ENCODE peak calls at places on chromosome X, in four cellular contexts. K is fibroblast of mammary gland, B is BJ, G is thyroid gland. C is an unnamed sample.

GRCh38 chrX:20743054-20743453 is 476.3 kb upstream of the RPS6KA3 start:
- DNase-seq in K (no peak), B (no peak), G (no peak), C (no peak)

GRCh38 chrX:39909996-39910395 is 187.8 kb downstream of the BCOR start:
- DNase-seq in K (no peak), B (no peak), G (no peak), C (no peak)

GRCh38 chrX:15755091-15755490 is 17.0 kb downstream of the CA5B start:
- DNase-seq in K (no peak), B (no peak), G (no peak), C (no peak)

GRCh38 chrX:132953358-132953757 is 5.1 kb downstream of the HS6ST2 start:
- DNase-seq in K (no peak), B (no peak), G (no peak), C (no peak)

GRCh38 chrX:24305905-24306304 is 8.0 kb downstream of the SUPT20HL2 start:
- DNase-seq in K (no peak), B (no peak), G (peak; percentile 6), C (no peak)

GRCh38 chrX:133888941-133889340 is 96.5 kb downstream of the GPC3 start:
- DNase-seq in K (no peak), B (no peak), G (no peak), C (no peak)

GRCh38 chrX:23331701-23332100 is 2.9 kb upstream of the PTCHD1 start:
- DNase-seq in K (no peak), B (no peak), G (no peak), C (no peak)

GRCh38 chrX:1307626-1308340 is 28.8 kb upstream of the IL3RA start:
- DNase-seq in K (no peak), B (no peak), G (no peak), C (no peak)

GRCh38 chrX:105821471-105822081 is 763 bp upstream of the NRK start:
- DNase-seq in K (no peak), B (no peak), G (peak; percentile 26), C (no peak)

GRCh38 chrX:70452143-70452733 is 7.6 kb downstream of the DLG3 start:
- DNase-seq in K (peak; percentile 26), B (no peak), G (peak; percentile 58), C (no peak)

GRCh38 chrX:129749069-129749468 is 10.3 kb downstream of the XPNPEP2 start:
- DNase-seq in K (peak; percentile 69), B (no peak), G (no peak), C (no peak)

GRCh38 chrX:9765737-9766098 is at the start of gene GPR143:
- DNase-seq in K (no peak), B (no peak), G (peak; percentile 20), C (no peak)

GRCh38 chrX:118536687-118537461 is 41.3 kb downstream of the DOCK11 start:
- DNase-seq in K (peak; percentile 30), B (no peak), G (peak; percentile 46), C (no peak)

GRCh38 chrX:75156537-75156945 is 458 bp upstream of the ABCB7 start:
- DNase-seq in K (peak; percentile 58), B (no peak), G (no peak), C (no peak)

GRCh38 chrX:153477901-153478300 is 7.5 kb upstream of the HAUS7 start:
- DNase-seq in K (peak; percentile 54), B (no peak), G (no peak), C (no peak)

GRCh38 chrX:821311-822178 is 191.0 kb downstream of the SHOX start:
- DNase-seq in K (no peak), B (no peak), G (no peak), C (no peak)

GRCh38 chrX:118254611-118255010 is 91.3 kb upstream of the WDR44 start:
- DNase-seq in K (peak; percentile 60), B (no peak), G (peak; percentile 29), C (no peak)

GRCh38 chrX:17616936-17617335 is 120.4 kb upstream of the SCML1 start:
- DNase-seq in K (no peak), B (no peak), G (no peak), C (no peak)

GRCh38 chrX:43676960-43677582 is 21.0 kb downstream of the MAOA start:
- DNase-seq in K (no peak), B (no peak), G (peak; percentile 33), C (no peak)

GRCh38 chrX:12595746-12596145 is 195.5 kb upstream of the PRPS2 start:
- DNase-seq in K (no peak), B (no peak), G (no peak), C (no peak)

GRCh38 chrX:72714471-72714916 is 388 bp upstream of the PHKA1 start:
- DNase-seq in K (peak; percentile 77), B (no peak), G (peak; percentile 66), C (peak; percentile 58)

GRCh38 chrX:49812177-49812576 is 16.9 kb upstream of the PAGE4 start:
- DNase-seq in K (no peak), B (no peak), G (no peak), C (no peak)

GRCh38 chrX:10615931-10616780 is 4.2 kb downstream of the MID1 start:
- DNase-seq in K (peak; percentile 67), B (peak; percentile 37), G (peak; percentile 42), C (no peak)

GRCh38 chrX:125131146-125131545 is 188.5 kb upstream of the TEX13C start:
- DNase-seq in K (no peak), B (no peak), G (no peak), C (no peak)

GRCh38 chrX:7111518-7111917 is 36.0 kb upstream of the STS start:
- DNase-seq in K (no peak), B (no peak), G (no peak), C (no peak)

GRCh38 chrX:132532955-132533354 is 44.1 kb upstream of the MBNL3 start:
- DNase-seq in K (peak; percentile 52), B (no peak), G (no peak), C (no peak)

GRCh38 chrX:19156223-19156622 is 34.0 kb upstream of the ADGRG2 start:
- DNase-seq in K (peak; percentile 61), B (no peak), G (no peak), C (no peak)

GRCh38 chrX:50068293-50068568 is 132.6 kb downstream of the AKAP4 start:
- DNase-seq in K (no peak), B (no peak), G (no peak), C (no peak)

GRCh38 chrX:29024813-29025342 is 437.6 kb downstream of the IL1RAPL1 start:
- DNase-seq in K (no peak), B (no peak), G (no peak), C (no peak)

GRCh38 chrX:101787934-101788333 is 128.3 kb upstream of the ARMCX2 start:
- DNase-seq in K (no peak), B (no peak), G (no peak), C (no peak)

GRCh38 chrX:11210397-11210796 is 82.8 kb upstream of the AMELX start:
- DNase-seq in K (peak; percentile 24), B (no peak), G (no peak), C (no peak)

GRCh38 chrX:68018248-68019203 is 414.8 kb downstream of the OPHN1 start:
- DNase-seq in K (peak; percentile 47), B (no peak), G (peak; percentile 40), C (peak; percentile 40)

GRCh38 chrX:79167437-79167836 is 22.9 kb downstream of the GPR174 start:
- DNase-seq in K (no peak), B (no peak), G (no peak), C (no peak)

GRCh38 chrX:69222103-69223090 is 57.1 kb upstream of the PJA1 start:
- DNase-seq in K (peak; percentile 63), B (peak; percentile 1), G (peak; percentile 78), C (peak; percentile 15)

GRCh38 chrX:11266329-11266830 is 26.8 kb upstream of the AMELX start:
- DNase-seq in K (no peak), B (no peak), G (no peak), C (no peak)

GRCh38 chrX:73127700-73128241 is 48.5 kb upstream of the PABPC1L2A start:
- DNase-seq in K (no peak), B (no peak), G (peak; percentile 35), C (no peak)

DNA sequence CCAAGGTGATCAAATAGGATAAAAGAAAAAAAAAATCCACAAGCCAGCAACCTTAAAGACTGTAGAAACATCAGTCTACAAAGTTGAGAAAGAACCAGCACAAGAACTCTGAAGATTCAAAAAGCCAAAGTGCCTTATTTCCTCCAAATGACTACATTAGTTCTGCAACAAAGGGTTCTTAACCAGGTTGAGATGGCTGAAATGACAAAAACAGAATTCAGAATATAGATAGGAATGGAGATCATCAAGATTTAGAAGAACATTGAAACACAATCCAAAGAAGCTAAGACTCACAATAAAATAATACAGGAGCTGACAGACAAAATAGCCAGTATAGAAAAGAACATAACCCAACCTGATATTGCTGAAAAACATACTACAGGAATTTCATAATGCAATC is 156.5 kb upstream of the ZCCHC13 start:
- DNase-seq in K (no peak), B (no peak), G (no peak), C (no peak)
- H3K4me3 ChIP-seq in K (no peak overlapping the region), B (no peak overlapping the region), G (no peak overlapping the region), C (no peak overlapping the region)

DNA sequence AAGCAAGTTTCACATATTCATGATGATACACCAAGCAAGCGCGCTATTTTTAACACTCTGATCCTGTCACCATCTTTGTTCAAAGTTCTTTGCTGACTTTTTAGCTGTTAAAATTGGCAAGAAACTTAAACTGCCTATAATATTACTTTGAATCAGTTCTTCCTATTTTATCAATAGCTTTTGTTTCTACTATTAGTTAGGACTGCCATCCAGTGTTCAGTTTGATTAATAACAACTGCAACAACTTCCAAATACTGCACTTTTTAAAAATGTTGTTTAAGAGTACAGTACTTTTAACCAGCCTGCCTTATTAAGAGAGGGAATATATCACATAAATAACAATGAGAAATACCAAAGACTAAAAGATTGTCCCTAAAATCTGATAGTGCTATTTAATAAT is 614.3 kb downstream of the FAM133A start:
- DNase-seq in K (no peak), B (no peak), G (no peak), C (no peak)
- TF ChIP-seq CTCF in K (no peak), B (no peak), G (no peak), C (peak; percentile 40)

DNA sequence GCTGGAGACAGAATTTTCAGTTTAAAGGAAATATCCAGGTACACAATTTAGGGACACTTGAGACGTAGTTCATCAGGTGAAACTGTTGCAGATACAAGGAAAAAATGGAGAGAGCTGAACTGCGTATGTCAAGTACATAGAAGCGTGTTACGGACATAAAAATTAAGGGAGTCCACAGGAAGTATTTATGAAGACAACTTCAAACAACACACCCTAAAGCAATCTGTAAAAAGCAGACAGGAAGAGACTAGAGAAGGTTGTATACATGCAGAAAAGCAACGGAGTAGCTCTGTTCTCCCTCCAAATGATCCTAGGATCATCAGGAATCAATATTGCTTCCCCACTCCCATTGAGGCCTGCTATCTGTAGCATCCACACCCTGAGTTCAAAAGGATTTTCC is 5.8 kb downstream of the CASK start:
- DNase-seq in K (no peak), B (no peak), G (no peak), C (no peak)
- H3K4me3 ChIP-seq in K (no peak overlapping the region), B (no peak overlapping the region), G (no peak overlapping the region), C (no peak overlapping the region)

GRCh38 chrX:154696328-154697045 is 43.1 kb upstream of the CTAG2 start:
- DNase-seq in K (peak; percentile 90), B (no peak), G (no peak), C (no peak)

GRCh38 chrX:154693394-154693793 is 40.0 kb upstream of the CTAG2 start:
- DNase-seq in K (no peak), B (no peak), G (no peak), C (no peak)

GRCh38 chrX:154698630-154699248 is 45.4 kb upstream of the CTAG2 start:
- DNase-seq in K (no peak), B (no peak), G (no peak), C (no peak)

DNA sequence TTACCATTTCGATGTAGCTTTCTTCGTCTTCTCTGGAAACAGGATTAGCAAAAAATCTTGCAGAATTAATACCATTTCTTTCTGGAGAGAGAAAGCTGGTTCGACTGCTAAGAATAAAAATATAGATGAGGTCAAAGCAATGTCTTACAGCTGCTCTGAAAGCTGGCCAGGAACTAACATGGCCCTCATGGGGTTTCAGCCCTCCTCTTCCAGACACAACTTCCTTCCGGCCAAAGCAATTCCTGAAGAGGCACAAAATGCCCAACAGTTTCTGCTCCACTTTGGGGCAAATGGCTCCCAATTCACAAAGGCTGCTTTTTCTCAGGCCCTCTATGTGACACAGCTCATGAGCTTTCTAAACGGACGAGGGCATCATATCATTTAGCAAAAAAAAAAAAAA is 42.5 kb upstream of the CTAG2 start:
- DNase-seq in K (peak; percentile 74), B (no peak), G (no peak), C (no peak)
- TF ChIP-seq CTCF in K (no peak), B (no peak), G (no peak), C (no peak)